ENCODE peak calls at places on chromosome 22, in seven cellular contexts. A is SK-N-DZ, N is SJCRH30, I is NCI-H1417, W is HEK293T, H is tibial artery, O is heart left ventricle. F is an unnamed sample.
A peak's percentile ranks its signal among the peaks of the same experiment; 100 is the strongest.

GRCh38 chr22:45970709-45971388 is 6.1 kb downstream of the WNT7B start:
- DNase-seq in W (no peak), N (peak; percentile 36), I (no peak), A (no peak), H (no peak), O (no peak), F (no peak)

GRCh38 chr22:17874231-17874630 is 100.0 kb upstream of the BID start:
- DNase-seq in I (no peak), W (no peak), A (no peak), N (no peak), O (no peak), H (no peak), F (peak; percentile 12)

GRCh38 chr22:46108564-46109473 is 41.5 kb upstream of the PPARA start:
- DNase-seq in I (no peak), W (peak; percentile 39), H (peak; percentile 82), O (peak; percentile 80), N (peak; percentile 61), A (no peak), F (peak; percentile 43)

GRCh38 chr22:42187646-42188045 is 57.0 kb upstream of the CYP2D6 start:
- DNase-seq in W (no peak), H (no peak), N (no peak), A (no peak), I (no peak), O (no peak), F (no peak)

GRCh38 chr22:42842658-42843370 is 14.3 kb downstream of the ARFGAP3 start:
- DNase-seq in H (no peak), I (no peak), O (no peak), N (no peak), A (no peak), W (no peak), F (no peak)

GRCh38 chr22:36756746-36757607 is 18.9 kb downstream of the IFT27 start:
- DNase-seq in N (no peak), H (peak; percentile 51), A (no peak), W (no peak), I (no peak), O (no peak), F (no peak)

GRCh38 chr22:32331918-32332725 is 25.5 kb upstream of the RFPL3 start:
- DNase-seq in H (peak; percentile 56), N (no peak), I (no peak), A (no peak), O (no peak), W (no peak), F (no peak)

GRCh38 chr22:31346733-31347250 is 646 bp upstream of the PATZ1 start:
- DNase-seq in O (peak; percentile 76), I (peak; percentile 40), W (peak; percentile 58), H (peak; percentile 80), N (peak; percentile 71), A (peak; percentile 75), F (peak; percentile 57)

GRCh38 chr22:42203609-42204008 is 66.8 kb downstream of the TCF20 start:
- DNase-seq in I (no peak), N (no peak), A (no peak), H (no peak), O (no peak), W (no peak), F (no peak)

GRCh38 chr22:48974443-48975251 is 853.0 kb downstream of the BRD1 start:
- DNase-seq in H (peak; percentile 38), I (no peak), W (no peak), A (no peak), O (no peak), N (no peak), F (no peak)

GRCh38 chr22:23883658-23884057 is 10.5 kb upstream of the MIF start:
- DNase-seq in N (no peak), I (no peak), A (no peak), H (no peak), W (no peak), O (no peak), F (no peak)

GRCh38 chr22:20437253-20438065 is at the start of gene SCARF2:
- DNase-seq in H (peak; percentile 83), W (peak; percentile 87), O (peak; percentile 73), N (peak; percentile 65), I (no peak), A (peak; percentile 50), F (peak; percentile 51)

GRCh38 chr22:50498322-50498861 is 9.1 kb downstream of the LMF2 start:
- DNase-seq in O (no peak), A (peak; percentile 81), H (no peak), W (peak; percentile 77), N (peak; percentile 94), I (peak; percentile 61), F (peak; percentile 80)

GRCh38 chr22:44906248-44906936 is 103.4 kb downstream of the PHF21B start:
- DNase-seq in N (no peak), A (no peak), W (no peak), I (no peak), O (no peak), H (no peak), F (no peak)

GRCh38 chr22:44338906-44339305 is 26.2 kb upstream of the SHISAL1 start:
- DNase-seq in H (no peak), W (no peak), A (no peak), O (no peak), N (no peak), I (peak; percentile 21), F (no peak)

GRCh38 chr22:37126882-37127281 is 17.4 kb upstream of the TMPRSS6 start:
- DNase-seq in H (no peak), I (no peak), A (no peak), W (peak; percentile 49), N (no peak), O (no peak), F (no peak)

F was measured in thyroid gland.